ENCODE peak calls at places on chromosomes 4 and X, in five cellular contexts. G is A549, H is K562, B is IMR-90, J is HepG2. F is an unnamed sample.

GRCh38 chr4:14856927-14857220 is 145.4 kb upstream of the CPEB2 start:
- DNase-seq in G (no peak), H (no peak), B (no peak), J (no peak), F (no peak)

GRCh38 chr4:78557841-78558240 is 6.3 kb downstream of the ANXA3 start:
- DNase-seq in G (no peak), H (no peak), B (no peak), J (no peak), F (no peak)

GRCh38 chrX:53065066-53065465 is 16.5 kb downstream of the GPR173 start:
- DNase-seq in G (no peak), H (no peak), B (no peak), J (no peak), F (no peak)

GRCh38 chr4:136750898-136751297 is 781.4 kb downstream of the PCDH18 start:
- DNase-seq in G (no peak), H (no peak), B (peak; percentile 60), J (peak; percentile 5), F (no peak)

GRCh38 chr4:26985836-26986235 is 125.2 kb downstream of the STIM2 start:
- DNase-seq in G (no peak), H (peak; percentile 14), B (no peak), J (no peak), F (no peak)

GRCh38 chrX:10726647-10727046 is 106.3 kb upstream of the MID1 start:
- DNase-seq in G (no peak), H (no peak), B (peak; percentile 68), J (no peak), F (no peak)

GRCh38 chrX:74132265-74132664 is 171.7 kb upstream of the ZCCHC13 start:
- DNase-seq in G (no peak), H (no peak), B (no peak), J (no peak), F (no peak)

GRCh38 chrX:115311666-115312065 is 22.2 kb downstream of the LUZP4 start:
- DNase-seq in G (no peak), H (no peak), B (no peak), J (no peak), F (peak; percentile 29)

GRCh38 chrX:1392376-1393130 is 640 bp upstream of the SLC25A6 start:
- DNase-seq in G (peak; percentile 56), H (peak; percentile 75), B (peak; percentile 52), J (no peak), F (no peak)

GRCh38 chrX:68121371-68121770 is 311.9 kb downstream of the OPHN1 start:
- DNase-seq in G (no peak), H (no peak), B (no peak), J (no peak), F (no peak)

GRCh38 chr4:185825737-185826136 is 13.7 kb upstream of the SORBS2 start:
- DNase-seq in G (no peak), H (no peak), B (no peak), J (no peak), F (no peak)

GRCh38 chr4:7462509-7462971 is 27.8 kb upstream of the PSAPL1 start:
- DNase-seq in G (peak; percentile 17), H (peak; percentile 11), B (peak; percentile 2), J (peak; percentile 46), F (peak; percentile 19)

GRCh38 chr4:127239902-127240575 is 392.7 kb upstream of the INTU start:
- DNase-seq in G (no peak), H (no peak), B (no peak), J (no peak), F (no peak)

GRCh38 chr4:26911254-26911653 is 50.6 kb downstream of the STIM2 start:
- DNase-seq in G (no peak), H (no peak), B (no peak), J (no peak), F (no peak)

GRCh38 chr4:184937030-184937710 is 81.1 kb upstream of the HELT start:
- DNase-seq in G (no peak), H (no peak), B (no peak), J (no peak), F (no peak)

GRCh38 chr4:4425119-4425690 is 38.3 kb downstream of the NSG1 start:
- DNase-seq in G (no peak), H (no peak), B (peak; percentile 11), J (no peak), F (no peak)

GRCh38 chr4:70842761-70843435 is 3.2 kb upstream of the GRSF1 start:
- DNase-seq in G (no peak), H (no peak), B (no peak), J (peak; percentile 25), F (no peak)

GRCh38 chr4:123477804-123478209 is 81.2 kb downstream of the SPRY1 start:
- DNase-seq in G (no peak), H (no peak), B (peak; percentile 50), J (peak; percentile 41), F (no peak)

GRCh38 chr4:128663325-128663724 is 146.2 kb upstream of the JADE1 start:
- DNase-seq in G (no peak), H (no peak), B (no peak), J (no peak), F (no peak)

GRCh38 chrX:107619836-107620235 is 8.5 kb upstream of the PRPS1 start:
- DNase-seq in G (no peak), H (no peak), B (peak; percentile 49), J (peak; percentile 4), F (no peak)

GRCh38 chr4:145840162-145840768 is 98.4 kb downstream of the ZNF827 start:
- DNase-seq in G (peak; percentile 18), H (peak; percentile 18), B (peak; percentile 38), J (peak; percentile 45), F (no peak)

GRCh38 chr4:7186081-7186480 is 6.3 kb upstream of the SORCS2 start:
- DNase-seq in G (peak; percentile 49), H (peak; percentile 17), B (no peak), J (peak; percentile 24), F (no peak)

GRCh38 chr4:158750379-158750778 is 18.4 kb upstream of the FNIP2 start:
- DNase-seq in G (no peak), H (no peak), B (peak; percentile 93), J (no peak), F (no peak)

GRCh38 chrX:140933056-140933455 is 69.3 kb upstream of the SPANXB1 start:
- DNase-seq in G (no peak), H (no peak), B (no peak), J (no peak), F (no peak)

GRCh38 chrX:105610401-105610800 is 211.9 kb upstream of the NRK start:
- DNase-seq in G (no peak), H (no peak), B (no peak), J (no peak), F (no peak)

GRCh38 chrX:68868316-68868715 is 39.5 kb downstream of the EFNB1 start:
- DNase-seq in G (no peak), H (no peak), B (no peak), J (no peak), F (no peak)

GRCh38 chr4:73730854-73731253 is 9.5 kb upstream of the CXCL8 start:
- DNase-seq in G (no peak), H (no peak), B (no peak), J (no peak), F (no peak)

GRCh38 chr4:73727685-73728084 is 12.7 kb upstream of the CXCL8 start:
- DNase-seq in G (no peak), H (no peak), B (no peak), J (no peak), F (no peak)

GRCh38 chr4:73730292-73730691 is 10.1 kb upstream of the CXCL8 start:
- DNase-seq in G (no peak), H (no peak), B (no peak), J (no peak), F (no peak)

GRCh38 chr4:73728091-73728741 is 12.2 kb upstream of the CXCL8 start:
- DNase-seq in G (no peak), H (no peak), B (no peak), J (no peak), F (no peak)

DNA sequence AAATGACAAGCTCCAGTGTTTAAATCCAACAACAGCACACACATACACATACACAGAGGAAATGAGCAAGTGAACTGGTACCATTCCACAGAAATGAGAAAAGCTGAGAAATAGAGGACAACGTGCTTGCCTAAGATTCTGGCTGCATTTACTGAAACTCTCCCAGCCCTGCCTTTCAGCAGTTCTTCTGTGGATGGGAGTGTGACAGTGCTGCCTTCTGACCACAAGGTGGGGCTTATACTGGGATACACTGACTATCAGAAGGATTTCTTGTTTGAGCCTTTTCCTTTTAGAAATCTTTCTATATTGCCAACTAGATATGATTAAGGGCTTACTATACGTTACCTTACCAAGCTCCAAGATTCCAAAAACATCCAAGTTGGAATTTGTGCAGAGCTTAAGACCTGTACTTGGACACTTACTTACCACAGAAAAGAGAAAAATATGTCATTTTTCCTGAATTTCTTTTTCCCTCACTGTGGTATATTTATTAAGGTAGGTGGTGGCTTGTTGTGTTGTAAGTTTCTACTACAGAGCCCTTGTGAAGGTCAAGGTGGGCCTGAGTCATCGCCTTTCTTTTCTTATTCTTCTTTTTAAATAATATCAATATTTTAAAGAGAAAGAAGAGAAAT is 10.7 kb upstream of the CXCL8 start:
- DNase-seq in G (peak; percentile 43), H (peak; percentile 74), B (peak; percentile 92), J (peak; percentile 47), F (no peak)
- TF ChIP-seq MAFK in G (no peak), H (no peak), B (no peak), J (no peak), F (no peak)

DNA sequence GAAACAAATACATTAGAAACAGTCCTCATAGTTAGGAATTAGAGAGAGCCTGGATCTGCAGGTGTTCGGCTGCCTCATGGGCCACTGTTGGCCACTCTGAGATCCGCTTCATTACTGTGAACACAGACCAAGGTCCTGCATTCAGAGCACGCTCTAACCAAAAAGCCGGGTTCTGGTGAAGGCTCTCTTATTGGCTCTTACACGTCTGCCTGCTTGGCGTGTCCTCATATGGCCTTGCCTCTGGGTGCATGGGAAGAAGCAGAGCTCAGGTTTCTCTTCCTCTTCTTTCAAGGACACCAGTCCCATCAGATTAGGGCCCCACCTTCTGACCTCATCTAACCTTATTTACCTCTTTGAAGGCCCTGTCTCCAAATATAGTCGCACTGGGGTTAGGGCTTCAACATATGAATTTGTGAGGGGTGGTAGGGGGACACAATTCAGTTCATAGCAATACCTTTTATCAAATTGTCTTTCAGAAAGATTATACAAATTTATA is 37.1 kb upstream of the ELF2 start:
- DNase-seq in G (no peak), H (peak; percentile 80), B (no peak), J (peak; percentile 69), F (no peak)
- TF ChIP-seq MAFK in G (no peak), H (no peak), B (no peak), J (no peak), F (no peak)

GRCh38 chrX:49230500-49231232 is 2.5 kb downstream of the CACNA1F start:
- DNase-seq in G (no peak), H (peak; percentile 88), B (no peak), J (peak; percentile 9), F (no peak)
- TF ChIP-seq MAFK in G (no peak), H (no peak), B (no peak), J (no peak), F (no peak)

DNA sequence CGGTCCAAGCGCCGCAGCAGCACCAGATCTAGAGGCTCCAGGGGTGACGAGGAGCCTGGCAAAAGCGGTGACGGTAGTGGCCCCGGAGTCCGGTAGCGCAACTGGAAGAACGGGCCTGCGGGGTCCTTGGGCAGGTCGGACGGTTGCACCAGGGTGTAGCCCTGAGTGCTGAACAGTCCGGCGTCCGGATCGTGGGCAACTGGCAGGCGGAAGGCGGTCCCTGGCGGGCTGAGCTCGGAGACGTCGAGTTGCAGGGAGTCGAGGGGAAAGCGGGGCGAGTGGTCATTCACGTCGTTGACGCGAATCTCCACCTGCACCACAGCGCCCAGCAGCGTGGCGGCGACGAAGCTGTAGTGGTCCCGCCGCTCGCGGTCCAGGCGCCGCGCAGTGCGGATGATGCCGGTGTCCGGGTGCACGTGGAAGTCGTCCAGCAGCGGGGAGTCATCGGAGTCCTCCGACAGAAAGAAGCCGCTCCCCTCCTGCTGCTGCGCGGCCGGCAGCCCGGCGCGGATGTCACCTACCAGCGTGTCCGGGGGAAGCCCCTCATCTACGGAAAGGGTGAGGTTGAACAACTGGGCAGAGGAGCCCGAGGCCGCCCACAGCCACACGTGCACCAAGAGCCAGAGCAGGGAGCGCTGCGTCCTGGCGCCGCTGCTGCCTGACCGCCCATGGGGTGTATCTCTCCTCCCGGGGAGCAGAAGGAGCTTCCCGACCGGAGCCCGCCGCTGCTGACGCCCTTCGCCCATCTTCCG is 834 bp downstream of the DCHS2 start:
- DNase-seq in G (peak; percentile 17), H (no peak), B (no peak), J (no peak), F (no peak)
- TF ChIP-seq MAFK in G (no peak), H (no peak), B (no peak), J (no peak), F (no peak)

F was measured in H1.